ENCODE peak calls at places on chromosomes 1 and 21, in four cellular contexts. X, E, Z and S are unnamed samples.

GRCh38 chr1:22527555-22528296 is 35.6 kb upstream of the EPHA8 start:
- DNase-seq in X (peak; percentile 9), E (no peak), Z (peak; percentile 95), S (peak; percentile 75)

GRCh38 chr1:178461104-178461503 is 35.7 kb downstream of the CLEC20A start:
- DNase-seq in X (no peak), E (no peak), Z (no peak), S (no peak)

GRCh38 chr1:59707216-59707615 is 107.5 kb upstream of the HOOK1 start:
- DNase-seq in X (peak; percentile 98), E (peak; percentile 91), Z (no peak), S (no peak)

GRCh38 chr1:211829343-211830054 is 1.1 kb downstream of the LPGAT1 start:
- DNase-seq in X (peak; percentile 44), E (peak; percentile 7), Z (peak; percentile 37), S (peak; percentile 35)

GRCh38 chr1:210646258-210646616 is 317.5 kb downstream of the HHAT start:
- DNase-seq in X (no peak), E (no peak), Z (no peak), S (no peak)

GRCh38 chr1:179156708-179157107 is 72.8 kb downstream of the ABL2 start:
- DNase-seq in X (no peak), E (no peak), Z (no peak), S (no peak)

GRCh38 chr21:27369234-27369633 is 402.3 kb upstream of the ADAMTS5 start:
- DNase-seq in X (no peak), E (no peak), Z (no peak), S (no peak)

GRCh38 chr1:21764615-21765423 is 18.1 kb downstream of the USP48 start:
- DNase-seq in X (peak; percentile 74), E (peak; percentile 90), Z (peak; percentile 6), S (peak; percentile 21)